ENCODE peak calls at places on chromosomes 12 and 14, in nine cellular contexts. G, T, W, M, F, L, R, K and D are unnamed samples.

GRCh38 chr14:104373855-104374717 is 205.5 kb upstream of the C14orf180 start:
- DNase-seq in M (no peak), R (no peak), F (no peak), L (no peak), K (no peak), G (no peak), T (no peak), W (no peak), D (no peak)

GRCh38 chr14:75690010-75690409 is 29.0 kb downstream of the TTLL5 start:
- DNase-seq in T (no peak), W (no peak), M (no peak), R (no peak), G (no peak), K (no peak), F (no peak), L (no peak), D (no peak)

GRCh38 chr12:94089891-94090290 is 58.5 kb upstream of the PLXNC1 start:
- DNase-seq in W (peak), T (no peak), L (no peak), K (no peak), F (no peak), R (no peak), M (no peak), G (no peak), D (no peak)

GRCh38 chr14:92690171-92691011 is 58.0 kb downstream of the LGMN start:
- DNase-seq in F (no peak), M (no peak), K (no peak), T (no peak), L (no peak), W (peak), G (no peak), R (no peak), D (no peak)

GRCh38 chr14:91349481-91350074 is 68.0 kb downstream of the CCDC88C start:
- DNase-seq in T (peak), F (peak), L (no peak), R (peak), M (peak), K (no peak), W (no peak), G (no peak), D (no peak)

GRCh38 chr14:104783484-104784217 is 11.9 kb downstream of the AKT1 start:
- DNase-seq in W (no peak), L (no peak), M (no peak), F (no peak), G (no peak), R (no peak), T (no peak), K (no peak), D (no peak)

GRCh38 chr14:23869078-23869719 is 84.4 kb upstream of the DHRS4 start:
- DNase-seq in F (no peak), K (no peak), G (no peak), L (no peak), R (no peak), M (no peak), T (no peak), W (no peak), D (no peak)

GRCh38 chr12:113867258-113867657 is 98.9 kb downstream of the RBM19 start:
- DNase-seq in K (no peak), T (no peak), R (no peak), L (peak), W (no peak), M (no peak), F (no peak), G (peak), D (no peak)

GRCh38 chr12:27573972-27574371 is 50.0 kb downstream of the PPFIBP1 start:
- DNase-seq in F (no peak), K (no peak), G (no peak), R (no peak), M (no peak), T (no peak), L (no peak), W (peak), D (no peak)

GRCh38 chr14:33728010-33728498 is 222.8 kb downstream of the EGLN3 start:
- DNase-seq in W (peak), M (no peak), K (no peak), L (no peak), R (no peak), G (no peak), T (no peak), F (no peak), D (no peak)